ENCODE peak calls at places on chromosomes 7 and 10, in five cellular contexts. M is SK-N-SH, V is GM12891, A is GM12878, J is K562. X is an unnamed sample.
A peak's percentile ranks its signal among the peaks of the same experiment; 100 is the strongest.

GRCh38 chr10:103555321-103555649 is 61.8 kb downstream of the NEURL1 start:
- DNase-seq in M (no peak), V (no peak), A (no peak), J (no peak), X (no peak)

GRCh38 chr10:66827353-66827752 is 98.5 kb upstream of the LRRTM3 start:
- DNase-seq in M (no peak), V (no peak), A (no peak), J (no peak), X (no peak)

GRCh38 chr10:42880255-42880620 is 97.6 kb downstream of the BMS1 start:
- DNase-seq in M (no peak), V (no peak), A (no peak), J (no peak), X (no peak)

GRCh38 chr10:1671366-1672000 is 65.8 kb downstream of the ADARB2 start:
- DNase-seq in M (no peak), V (no peak), A (no peak), J (no peak), X (no peak)

GRCh38 chr10:132904169-132904813 is 38.1 kb downstream of the CFAP46 start:
- DNase-seq in M (peak; percentile 90), V (peak; percentile 70), A (no peak), J (peak; percentile 69), X (no peak)

GRCh38 chr10:123380491-123381085 is 226.4 kb downstream of the BUB3 start:
- DNase-seq in M (peak; percentile 58), V (no peak), A (no peak), J (no peak), X (no peak)

GRCh38 chr7:138880881-138881577 is 83.0 kb upstream of the ATP6V0A4 start:
- DNase-seq in M (peak; percentile 69), V (no peak), A (no peak), J (no peak), X (no peak)

GRCh38 chr10:119020627-119020946 is 8.9 kb upstream of the NANOS1 start:
- DNase-seq in M (no peak), V (no peak), A (no peak), J (no peak), X (no peak)

GRCh38 chr10:119546009-119546408 is 3.5 kb upstream of the RGS10 start:
- DNase-seq in M (no peak), V (no peak), A (no peak), J (no peak), X (no peak)

GRCh38 chr7:119288401-119288800 is 984.6 kb upstream of the KCND2 start:
- DNase-seq in M (no peak), V (no peak), A (no peak), J (no peak), X (no peak)

GRCh38 chr10:95430231-95430951 is 130.8 kb downstream of the SORBS1 start:
- DNase-seq in M (peak; percentile 81), V (peak; percentile 59), A (peak; percentile 30), J (peak; percentile 69), X (peak; percentile 60)
- TF ChIP-seq POLR2AphosphoS5 in M (no peak), V (no peak), A (no peak), J (no peak), X (no peak)

DNA sequence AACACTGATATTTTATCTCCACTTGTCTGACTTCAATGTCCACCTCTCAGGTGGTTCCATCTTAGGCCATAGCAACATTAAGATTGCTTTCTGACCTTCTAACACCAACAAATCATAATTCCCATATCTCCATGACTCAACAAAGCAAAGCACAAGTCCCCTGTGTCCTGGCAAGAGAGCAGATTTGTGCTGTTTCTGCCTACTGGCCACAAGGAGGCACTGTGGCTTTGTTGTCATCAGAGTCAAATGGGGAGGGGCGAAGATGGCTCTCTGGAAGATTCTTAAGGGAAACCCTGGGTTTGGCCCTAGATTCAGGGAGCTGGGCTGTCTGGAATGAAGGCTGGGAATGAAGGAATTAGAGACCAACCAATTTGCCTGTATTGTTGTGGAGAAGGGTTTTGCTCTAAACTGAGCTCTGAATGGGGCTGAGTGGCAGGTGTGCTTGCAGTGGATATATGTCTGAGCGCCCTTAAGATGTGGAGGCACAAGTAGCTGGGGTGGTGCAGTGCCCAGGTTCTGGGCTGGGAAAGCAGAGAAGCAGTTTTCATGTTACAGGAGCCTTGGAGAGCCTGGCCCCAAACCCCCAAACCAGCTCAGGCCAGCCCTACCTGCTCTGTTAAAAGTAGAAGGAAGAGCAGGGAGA is 154.8 kb upstream of the PRSS58 start:
- DNase-seq in M (peak; percentile 54), V (peak; percentile 27), A (no peak), J (peak; percentile 83), X (peak; percentile 19)
- TF ChIP-seq TAF1 in M (no peak), V (no peak), A (no peak), J (no peak), X (no peak)

DNA sequence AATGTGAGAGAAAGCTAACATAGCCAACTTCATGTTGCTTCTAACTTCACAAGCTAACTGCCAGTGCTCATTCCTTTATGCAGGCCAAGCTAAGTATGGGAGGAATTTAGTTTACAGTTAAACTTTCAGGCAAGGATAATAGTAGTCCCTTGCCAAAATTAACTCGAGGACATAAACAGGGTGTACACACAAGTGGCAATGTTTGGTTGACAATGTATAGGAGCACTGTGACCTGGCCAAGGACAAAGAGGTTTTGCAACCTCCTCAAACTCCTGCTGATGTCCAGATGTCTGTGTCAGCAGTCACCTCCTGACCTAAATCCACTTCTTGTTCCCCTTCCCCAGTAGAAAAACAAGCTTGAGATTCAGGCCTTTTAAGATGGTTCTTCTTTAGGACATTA is 494.6 kb upstream of the KLF6 start:
- DNase-seq in M (no peak), V (no peak), A (no peak), J (no peak), X (no peak)
- TF ChIP-seq POLR2AphosphoS5 in M (no peak), V (no peak), A (no peak), J (no peak), X (no peak)

DNA sequence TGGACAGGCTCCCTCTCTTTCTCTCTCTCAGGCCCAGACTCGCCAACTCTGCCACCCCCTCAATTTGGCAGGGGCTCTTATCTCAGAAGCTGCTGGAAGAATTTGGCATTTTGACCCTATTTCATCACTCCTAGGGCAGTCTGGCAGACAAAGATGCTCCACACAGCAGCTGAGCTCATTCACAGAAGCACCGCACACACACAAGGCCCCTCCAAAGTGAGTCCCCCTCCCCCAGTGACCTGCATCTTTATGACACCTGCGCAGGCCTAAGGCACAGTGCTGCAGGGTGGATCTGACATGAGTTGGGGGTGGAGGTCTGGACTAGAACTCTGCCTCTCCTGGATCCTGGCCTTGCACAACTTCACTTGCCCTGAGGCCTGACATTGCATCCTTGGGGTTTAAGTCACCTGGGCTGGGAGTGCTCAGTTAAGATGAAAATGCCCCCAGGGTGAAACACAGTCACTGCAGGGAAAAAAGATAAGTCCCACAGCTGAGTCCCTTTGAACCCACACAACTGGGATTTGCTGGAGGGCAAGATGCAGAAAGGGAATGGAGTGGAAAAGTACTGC is 41.1 kb upstream of the DUSP5 start:
- DNase-seq in M (no peak), V (no peak), A (no peak), J (no peak), X (no peak)
- TF ChIP-seq TAF1 in M (no peak), V (no peak), A (no peak), J (no peak), X (no peak)

GRCh38 chr7:130481898-130482297 is 10.0 kb upstream of the MEST start:
- DNase-seq in M (no peak), V (no peak), A (no peak), J (no peak), X (no peak)
- TF ChIP-seq POLR2AphosphoS5 in M (no peak), V (no peak), A (no peak), J (no peak), X (no peak)

GRCh38 chr10:84308481-84309304 is 19.7 kb upstream of the CCSER2 start:
- DNase-seq in M (peak; percentile 58), V (no peak), A (peak; percentile 26), J (no peak), X (no peak)
- TF ChIP-seq TAF1 in M (no peak), V (no peak), A (no peak), J (no peak), X (no peak)

GRCh38 chr10:104779701-104780100 is 138.6 kb downstream of the SORCS3 start:
- DNase-seq in M (no peak), V (no peak), A (no peak), J (no peak), X (no peak)

GRCh38 chr10:104780165-104780564 is 139.1 kb downstream of the SORCS3 start:
- DNase-seq in M (no peak), V (no peak), A (no peak), J (no peak), X (no peak)

GRCh38 chr10:104780946-104781345 is 139.9 kb downstream of the SORCS3 start:
- DNase-seq in M (no peak), V (no peak), A (no peak), J (no peak), X (no peak)

DNA sequence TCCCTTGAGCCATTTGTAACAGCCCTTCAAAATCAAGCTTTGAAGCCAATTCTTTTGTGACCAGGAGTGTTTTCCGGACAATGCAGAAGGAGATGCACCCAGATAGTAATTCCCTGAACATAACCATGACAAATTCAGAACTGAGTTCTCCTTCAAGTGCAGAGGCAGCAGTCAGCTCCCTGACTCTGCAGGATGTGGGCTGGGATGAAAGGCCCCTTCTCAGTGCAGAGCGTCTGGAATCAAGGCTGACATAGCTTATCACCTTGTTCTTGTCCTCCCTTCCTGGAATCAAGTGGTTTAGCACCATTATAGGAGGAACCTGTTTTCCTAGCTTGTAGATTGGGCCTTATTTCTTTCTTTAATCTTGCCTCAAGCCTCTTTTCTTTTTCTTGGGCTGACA is 143.4 kb downstream of the SORCS3 start:
- DNase-seq in M (no peak), V (no peak), A (no peak), J (no peak), X (no peak)
- TF ChIP-seq POLR2AphosphoS5 in M (no peak), V (no peak), A (no peak), J (no peak), X (no peak)

GRCh38 chr7:142745783-142746182 is 3.5 kb upstream of the PRSS1 start:
- DNase-seq in M (no peak), V (no peak), A (no peak), J (no peak), X (no peak)
- TF ChIP-seq TAF1 in M (no peak), V (no peak), A (no peak), J (no peak), X (no peak)